ENCODE peak calls at places on chromosomes 2 and 18, in six cellular contexts. V is IMR-90; N is GM10248; Q is activated naive CD4-positive, alpha-beta T cell; O is GM13976; B is NCI-H460. Y is an unnamed sample.

GRCh38 chr2:56248965-56249742 is 65.4 kb downstream of the CCDC85A start:
- DNase-seq in B (no peak), N (no peak), O (no peak), V (no peak), Q (no peak), Y (no peak)

GRCh38 chr2:98134138-98134537 is 47.2 kb downstream of the VWA3B start:
- DNase-seq in O (peak), B (no peak), N (peak), Q (no peak), V (no peak), Y (no peak)

GRCh38 chr2:128809256-128809636 is 490.6 kb upstream of the HS6ST1 start:
- DNase-seq in O (no peak), B (no peak), V (peak), N (no peak), Q (no peak), Y (no peak)

GRCh38 chr2:99654419-99654818 is 164.6 kb upstream of the REV1 start:
- DNase-seq in O (no peak), N (no peak), B (no peak), Q (no peak), V (peak), Y (no peak)

GRCh38 chr18:76131738-76132137 is 363.3 kb downstream of the ZNF516 start:
- DNase-seq in N (no peak), Q (no peak), V (no peak), O (no peak), B (no peak), Y (no peak)

GRCh38 chr2:206939340-206939739 is at the start of gene CPO:
- DNase-seq in N (no peak), B (no peak), O (no peak), Q (no peak), V (no peak), Y (no peak)

GRCh38 chr18:23099621-23100020 is 35.7 kb upstream of the CABLES1 start:
- DNase-seq in B (no peak), N (no peak), V (no peak), Q (no peak), O (no peak), Y (no peak)

GRCh38 chr2:177710003-177710411 is 317.4 kb downstream of the AGPS start:
- DNase-seq in V (no peak), N (no peak), Q (no peak), B (no peak), O (no peak), Y (no peak)

GRCh38 chr2:216215991-216216390 is 106.8 kb downstream of the XRCC5 start:
- DNase-seq in V (peak), Q (no peak), O (no peak), B (peak), N (no peak), Y (no peak)

GRCh38 chr2:12816379-12817306 is 99.9 kb downstream of the TRIB2 start:
- DNase-seq in B (no peak), Q (no peak), V (peak), N (no peak), O (no peak), Y (no peak)

GRCh38 chr2:225398372-225398771 is 1.1 kb upstream of the NYAP2 start:
- DNase-seq in N (no peak), O (no peak), V (no peak), Q (no peak), B (no peak), Y (no peak)

GRCh38 chr18:33820517-33821368 is 242.7 kb downstream of the ASXL3 start:
- DNase-seq in Q (no peak), O (no peak), V (no peak), N (no peak), B (no peak), Y (no peak)

GRCh38 chr2:186852508-186852907 is 3.5 kb upstream of the ZSWIM2 start:
- DNase-seq in V (no peak), Q (no peak), B (no peak), N (no peak), O (no peak), Y (no peak)

GRCh38 chr2:218261424-218262273 is 834 bp downstream of the GPBAR1 start:
- DNase-seq in N (no peak), O (no peak), V (no peak), Q (no peak), B (no peak), Y (no peak)

GRCh38 chr2:36486546-36487044 is 111.4 kb downstream of the FEZ2 start:
- DNase-seq in V (peak), N (no peak), Q (no peak), O (no peak), B (peak), Y (no peak)

GRCh38 chr18:74290831-74291770 is 662 bp downstream of the CYB5A start:
- DNase-seq in N (peak), O (peak), Q (no peak), V (no peak), B (no peak), Y (peak)

GRCh38 chr2:27800856-27801255 is 29.3 kb downstream of the MRPL33 start:
- DNase-seq in B (no peak), V (no peak), N (no peak), O (no peak), Q (no peak), Y (no peak)

GRCh38 chr2:70852824-70853223 is 17.2 kb upstream of the CD207 start:
- DNase-seq in V (no peak), Q (no peak), B (no peak), N (no peak), O (no peak), Y (no peak)

GRCh38 chr2:118670868-118671267 is 176.6 kb downstream of the EN1 start:
- DNase-seq in Q (no peak), B (no peak), N (no peak), O (no peak), V (peak), Y (no peak)

GRCh38 chr2:199848323-199848722 is 2.7 kb downstream of the FTCDNL1 start:
- DNase-seq in O (no peak), B (peak), Q (no peak), N (no peak), V (no peak), Y (no peak)

GRCh38 chr2:145006957-145007672 is 487.2 kb upstream of the ZEB2 start:
- DNase-seq in N (no peak), V (peak), B (peak), O (no peak), Q (no peak), Y (no peak)